ENCODE peak calls at places on chromosomes 6 and 20, in six cellular contexts. X is activated naive CD8-positive, alpha-beta T cell treated with anti-CD3 and anti-CD28 coated beads for 36 hours; C is activated CD4-positive, alpha-beta T cell treated with anti-CD3 and anti-CD28 coated beads, Interleukin-2, amount 50 U/mL, for 1 hour; V is HS-5; M is T-helper 9 cell; G is right lobe of liver. N is an unnamed sample.

GRCh38 chr6:154509421-154510143 is 903 bp downstream of the CNKSR3 start:
- DNase-seq in M (no peak), C (no peak), V (no peak), G (peak; percentile 61), X (peak; percentile 15), N (peak; percentile 52)

GRCh38 chr6:593139-593906 is 63.6 kb downstream of the HUS1B start:
- DNase-seq in M (peak; percentile 57), G (peak; percentile 63), X (peak; percentile 44), C (peak; percentile 64), V (peak; percentile 23), N (no peak)

GRCh38 chr20:1440024-1440423 is 26.6 kb downstream of the NSFL1C start:
- DNase-seq in X (peak; percentile 19), G (no peak), M (no peak), V (no peak), C (peak; percentile 10), N (no peak)

GRCh38 chr6:133701633-133702331 is 187.1 kb upstream of the TCF21 start:
- DNase-seq in G (no peak), M (no peak), X (no peak), V (no peak), C (no peak), N (no peak)

GRCh38 chr6:85641522-85641915 is 1.2 kb downstream of the SYNCRIP start:
- DNase-seq in G (no peak), C (no peak), V (no peak), M (no peak), X (no peak), N (no peak)

GRCh38 chr20:55252525-55252924 is 752.8 kb downstream of the CBLN4 start:
- DNase-seq in X (no peak), G (no peak), M (no peak), C (no peak), V (no peak), N (no peak)

GRCh38 chr20:4283011-4283410 is 267.7 kb upstream of the RNF24 start:
- DNase-seq in V (peak; percentile 31), G (no peak), C (no peak), M (no peak), X (no peak), N (no peak)

GRCh38 chr6:13724174-13724573 is 12.5 kb upstream of the RANBP9 start:
- DNase-seq in X (no peak), C (no peak), V (no peak), G (no peak), M (no peak), N (no peak)

GRCh38 chr6:3612341-3613041 is 139.0 kb downstream of the PXDC1 start:
- DNase-seq in M (no peak), C (no peak), G (no peak), X (no peak), V (peak; percentile 93), N (no peak)

GRCh38 chr6:81787313-81788068 is 35.0 kb upstream of the TENT5A start:
- DNase-seq in M (no peak), G (no peak), X (no peak), C (no peak), V (peak; percentile 13), N (no peak)

GRCh38 chr20:1946762-1947534 is 46.9 kb downstream of the PDYN start:
- DNase-seq in X (no peak), V (no peak), G (peak; percentile 52), C (no peak), M (no peak), N (peak; percentile 69)

GRCh38 chr20:34410331-34410730 is 47.3 kb downstream of the ITCH start:
- DNase-seq in C (no peak), G (no peak), X (no peak), V (peak; percentile 16), M (no peak), N (no peak)

GRCh38 chr20:8766868-8767390 is 302.0 kb upstream of the PLCB4 start:
- DNase-seq in G (no peak), V (no peak), C (no peak), M (no peak), X (no peak), N (no peak)

GRCh38 chr20:62590301-62591121 is 51.8 kb upstream of the SLCO4A1 start:
- DNase-seq in X (no peak), G (no peak), M (no peak), C (no peak), V (peak; percentile 79), N (no peak)

GRCh38 chr6:3893914-3894313 is 44.7 kb downstream of the FAM50B start:
- DNase-seq in M (no peak), G (no peak), C (no peak), V (no peak), X (no peak), N (no peak)

GRCh38 chr6:30450908-30451818 is 38.1 kb upstream of the HLA-E start:
- DNase-seq in X (peak; percentile 49), G (no peak), M (no peak), V (no peak), C (peak; percentile 57), N (peak; percentile 71)

GRCh38 chr6:116046739-116047138 is 14.0 kb downstream of the FRK start:
- DNase-seq in V (no peak), M (no peak), G (no peak), C (no peak), X (no peak), N (no peak)

GRCh38 chr6:112298816-112299281 is 44.5 kb upstream of the LAMA4 start:
- DNase-seq in G (no peak), V (peak; percentile 83), X (no peak), C (no peak), M (no peak), N (no peak)

GRCh38 chr6:45376310-45377040 is 1.3 kb downstream of the SUPT3H start:
- DNase-seq in C (no peak), G (no peak), V (no peak), X (no peak), M (no peak), N (no peak)

GRCh38 chr6:37438912-37439311 is 5.9 kb downstream of the CMTR1 start:
- DNase-seq in X (no peak), M (no peak), G (no peak), C (no peak), V (no peak), N (no peak)

GRCh38 chr6:139903411-139904157 is 529.1 kb upstream of the CITED2 start:
- DNase-seq in G (peak; percentile 58), V (no peak), M (no peak), X (no peak), C (no peak), N (no peak)

GRCh38 chr6:35723587-35723986 is 13.2 kb upstream of the ARMC12 start:
- DNase-seq in G (peak; percentile 45), C (no peak), V (no peak), X (no peak), M (no peak), N (no peak)

GRCh38 chr20:63653974-63654680 is 903 bp upstream of the STMN3 start:
- DNase-seq in C (no peak), G (no peak), M (no peak), V (no peak), X (no peak), N (no peak)

GRCh38 chr6:44096615-44097014 is 30.6 kb downstream of the MRPL14 start:
- DNase-seq in V (no peak), C (peak; percentile 77), G (peak; percentile 82), M (peak; percentile 61), X (peak; percentile 70), N (peak; percentile 80)

N was measured in lower lobe of right lung.